ENCODE peak calls at places on chromosomes 2 and 18, in eight cellular contexts. X is HepG2; T is ureter; E is GM19239; U is stimulated activated CD4-positive, alpha-beta T cell treated with anti-CD3 and anti-CD28 coated beads, TNF-alpha, amount 100 ng/mL, for 1 hour; L is NCI-H748 treated with DMSO at 0.1 percent for 48 hours; O is LoVo; R is posterior vena cava. B is an unnamed sample.

GRCh38 chr2:73970850-73971471 is 13.7 kb upstream of the TET3 start:
- DNase-seq in X (peak; percentile 29), T (no peak), E (peak; percentile 53), U (no peak), L (no peak), O (no peak), R (peak; percentile 88), B (peak; percentile 91)

GRCh38 chr2:185952098-185952497 is 213.5 kb downstream of the FSIP2 start:
- DNase-seq in X (no peak), T (no peak), E (no peak), U (no peak), L (no peak), O (no peak), R (no peak), B (no peak)

GRCh38 chr2:95353613-95354468 is 48.7 kb upstream of the FAHD2A start:
- DNase-seq in X (no peak), T (peak; percentile 28), E (no peak), U (no peak), L (no peak), O (no peak), R (peak; percentile 72), B (peak; percentile 72)

GRCh38 chr2:160512484-160512883 is 18.9 kb upstream of the RBMS1 start:
- DNase-seq in X (no peak), T (no peak), E (no peak), U (no peak), L (no peak), O (no peak), R (no peak), B (no peak)

GRCh38 chr2:147033046-147033445 is 811.8 kb upstream of the ACVR2A start:
- DNase-seq in X (no peak), T (no peak), E (no peak), U (no peak), L (no peak), O (peak; percentile 11), R (no peak), B (no peak)

GRCh38 chr2:3759331-3759730 is 56.0 kb downstream of the DCDC2C start:
- DNase-seq in X (no peak), T (no peak), E (no peak), U (no peak), L (no peak), O (no peak), R (no peak), B (no peak)

GRCh38 chr2:20648207-20648606 is 2.7 kb downstream of the HS1BP3 start:
- DNase-seq in X (no peak), T (no peak), E (no peak), U (no peak), L (no peak), O (no peak), R (no peak), B (no peak)

GRCh38 chr18:9787716-9788115 is 79.6 kb downstream of the RAB31 start:
- DNase-seq in X (no peak), T (no peak), E (no peak), U (no peak), L (no peak), O (no peak), R (no peak), B (no peak)

GRCh38 chr2:19287324-19287723 is 71.1 kb downstream of the OSR1 start:
- DNase-seq in X (no peak), T (no peak), E (no peak), U (no peak), L (no peak), O (no peak), R (no peak), B (no peak)

GRCh38 chr2:53594586-53594918 is 173.1 kb upstream of the CHAC2 start:
- DNase-seq in X (no peak), T (no peak), E (no peak), U (no peak), L (no peak), O (no peak), R (no peak), B (no peak)

GRCh38 chr2:70984576-70985282 is 6.3 kb downstream of the ANKRD53 start:
- DNase-seq in X (no peak), T (peak; percentile 49), E (peak; percentile 82), U (peak; percentile 75), L (no peak), O (no peak), R (peak; percentile 91), B (peak; percentile 83)

GRCh38 chr2:226888971-226889370 is 53.1 kb downstream of the RHBDD1 start:
- DNase-seq in X (no peak), T (no peak), E (no peak), U (no peak), L (no peak), O (no peak), R (no peak), B (no peak)

GRCh38 chr2:25763575-25763974 is 90.2 kb upstream of the DTNB start:
- DNase-seq in X (no peak), T (no peak), E (no peak), U (no peak), L (no peak), O (no peak), R (no peak), B (no peak)

GRCh38 chr2:109380502-109381326 is 233.1 kb downstream of the SEPTIN10 start:
- DNase-seq in X (no peak), T (no peak), E (no peak), U (no peak), L (no peak), O (no peak), R (peak; percentile 72), B (peak; percentile 73)

GRCh38 chr2:43569921-43570320 is 25.9 kb downstream of the THADA start:
- DNase-seq in X (no peak), T (no peak), E (no peak), U (no peak), L (no peak), O (no peak), R (no peak), B (no peak)

GRCh38 chr2:1990724-1991123 is 246.4 kb upstream of the PXDN start:
- DNase-seq in X (no peak), T (no peak), E (no peak), U (no peak), L (no peak), O (no peak), R (no peak), B (peak; percentile 82)

GRCh38 chr2:240443891-240444301 is 8.4 kb downstream of the GPC1 start:
- DNase-seq in X (no peak), T (no peak), E (no peak), U (no peak), L (no peak), O (no peak), R (no peak), B (no peak)

GRCh38 chr2:18117592-18117991 is 239.1 kb downstream of the KCNS3 start:
- DNase-seq in X (peak; percentile 35), T (no peak), E (no peak), U (no peak), L (peak; percentile 2), O (peak; percentile 19), R (no peak), B (no peak)

GRCh38 chr2:240930631-240931318 is 24.6 kb downstream of the CROCC2 start:
- DNase-seq in X (no peak), T (peak; percentile 27), E (no peak), U (no peak), L (no peak), O (no peak), R (no peak), B (peak; percentile 36)

GRCh38 chr2:11498543-11499034 is 32.6 kb upstream of the E2F6 start:
- DNase-seq in X (peak; percentile 80), T (no peak), E (no peak), U (no peak), L (no peak), O (peak; percentile 32), R (peak; percentile 83), B (peak; percentile 94)

GRCh38 chr2:207437136-207437856 is 92.5 kb upstream of the CREB1 start:
- DNase-seq in X (no peak), T (no peak), E (no peak), U (no peak), L (no peak), O (no peak), R (no peak), B (no peak)

B was measured in cardiac septum.